ENCODE peak calls at places on chromosomes 1 and 21, in six cellular contexts. L is GM12878, D is HL-60, P is K562, T is H1, O is HepG2. V is an unnamed sample.

GRCh38 chr21:40043423-40043822 is 176.2 kb downstream of the PCP4 start:
- DNase-seq in L (no peak), D (no peak), P (no peak), T (no peak), O (no peak), V (no peak)

GRCh38 chr1:115052454-115053083 is 22.9 kb downstream of the TSHB start:
- DNase-seq in L (no peak), D (peak; percentile 71), P (peak; percentile 70), T (no peak), O (peak; percentile 57), V (peak; percentile 61)

GRCh38 chr1:59908084-59908483 is 18.5 kb downstream of the CYP2J2 start:
- DNase-seq in L (no peak), D (no peak), P (no peak), T (no peak), O (no peak), V (no peak)

GRCh38 chr1:238960071-238960470 is 426.3 kb upstream of the CHRM3 start:
- DNase-seq in L (no peak), D (no peak), P (no peak), T (no peak), O (no peak), V (no peak)

GRCh38 chr1:8461341-8462110 is 143.6 kb downstream of the SLC45A1 start:
- DNase-seq in L (no peak), D (no peak), P (no peak), T (no peak), O (no peak), V (no peak)

GRCh38 chr1:26476958-26477357 is 4.7 kb downstream of the HMGN2 start:
- DNase-seq in L (no peak), D (no peak), P (no peak), T (no peak), O (no peak), V (no peak)

GRCh38 chr1:167360120-167360519 is 139.4 kb downstream of the POU2F1 start:
- DNase-seq in L (no peak), D (no peak), P (no peak), T (no peak), O (no peak), V (no peak)

GRCh38 chr21:36156815-36157670 is at the start of gene DOP1B:
- DNase-seq in L (no peak), D (no peak), P (peak; percentile 80), T (no peak), O (no peak), V (no peak)

GRCh38 chr1:203272633-203273205 is 32.6 kb upstream of the BTG2 start:
- DNase-seq in L (no peak), D (no peak), P (no peak), T (no peak), O (no peak), V (no peak)

GRCh38 chr1:165928075-165928731 is 100.8 kb downstream of the UCK2 start:
- DNase-seq in L (no peak), D (peak; percentile 38), P (peak; percentile 76), T (no peak), O (peak; percentile 43), V (peak; percentile 62)

GRCh38 chr1:86641318-86641717 is 63.1 kb upstream of the SH3GLB1 start:
- DNase-seq in L (no peak), D (no peak), P (no peak), T (no peak), O (no peak), V (no peak)

GRCh38 chr1:203041351-203041932 is 15.2 kb downstream of the PPFIA4 start:
- DNase-seq in L (no peak), D (no peak), P (no peak), T (no peak), O (no peak), V (no peak)

GRCh38 chr1:32221980-32222751 is at the start of the genes EIF3I and TMEM234:
- DNase-seq in L (peak; percentile 60), D (peak; percentile 92), P (peak; percentile 93), T (no peak), O (peak; percentile 88), V (peak; percentile 93)

GRCh38 chr1:72936151-72936740 is 653.9 kb upstream of the NEGR1 start:
- DNase-seq in L (no peak), D (no peak), P (no peak), T (no peak), O (no peak), V (no peak)

GRCh38 chr1:15033264-15033663 is 120.3 kb upstream of the TMEM51 start:
- DNase-seq in L (no peak), D (no peak), P (no peak), T (no peak), O (no peak), V (no peak)

GRCh38 chr1:27108588-27108987 is 46.3 kb downstream of the SLC9A1 start:
- DNase-seq in L (no peak), D (no peak), P (no peak), T (no peak), O (no peak), V (no peak)

GRCh38 chr1:40915581-40915980 is 53.4 kb upstream of the CITED4 start:
- DNase-seq in L (no peak), D (no peak), P (no peak), T (no peak), O (no peak), V (no peak)

GRCh38 chr1:207025144-207025880 is 7.2 kb downstream of the C1orf116 start:
- DNase-seq in L (no peak), D (peak; percentile 23), P (no peak), T (no peak), O (peak; percentile 89), V (no peak)

GRCh38 chr1:71228727-71229371 is 148.0 kb upstream of the ZRANB2 start:
- DNase-seq in L (no peak), D (no peak), P (no peak), T (peak; percentile 9), O (no peak), V (no peak)

GRCh38 chr21:34834307-34834706 is 165.5 kb downstream of the CLIC6 start:
- DNase-seq in L (no peak), D (no peak), P (no peak), T (no peak), O (no peak), V (no peak)

GRCh38 chr1:39959651-39960333 is 4.8 kb downstream of the MFSD2A start:
- DNase-seq in L (no peak), D (no peak), P (no peak), T (no peak), O (no peak), V (no peak)

GRCh38 chr21:42527127-42527488 is 13.5 kb downstream of the SLC37A1 start:
- DNase-seq in L (no peak), D (no peak), P (no peak), T (no peak), O (no peak), V (no peak)

GRCh38 chr1:63601463-63601862 is 8.3 kb downstream of the PGM1 start:
- DNase-seq in L (no peak), D (no peak), P (no peak), T (no peak), O (no peak), V (no peak)

GRCh38 chr1:229238674-229239415 is 32.1 kb upstream of the RAB4A start:
- DNase-seq in L (no peak), D (no peak), P (no peak), T (no peak), O (no peak), V (no peak)

GRCh38 chr1:117118101-117118500 is 3.4 kb downstream of the TRIM45 start:
- DNase-seq in L (no peak), D (no peak), P (no peak), T (no peak), O (no peak), V (no peak)

GRCh38 chr1:212485895-212486590 is 53.3 kb downstream of the NENF start:
- DNase-seq in L (no peak), D (peak; percentile 56), P (peak; percentile 39), T (no peak), O (peak; percentile 71), V (peak; percentile 39)

GRCh38 chr21:28427356-28428022 is 565.2 kb downstream of the LTN1 start:
- DNase-seq in L (no peak), D (no peak), P (no peak), T (no peak), O (no peak), V (no peak)

GRCh38 chr1:27575861-27576331 is 28.0 kb downstream of the AHDC1 start:
- DNase-seq in L (no peak), D (no peak), P (peak; percentile 69), T (no peak), O (peak; percentile 40), V (peak; percentile 83)

GRCh38 chr21:42513151-42513984 is at the start of gene SLC37A1:
- DNase-seq in L (no peak), D (no peak), P (peak; percentile 65), T (no peak), O (no peak), V (peak; percentile 75)

GRCh38 chr1:7470904-7471638 is 300.0 kb upstream of the VAMP3 start:
- DNase-seq in L (peak; percentile 23), D (no peak), P (no peak), T (no peak), O (no peak), V (peak; percentile 68)

GRCh38 chr1:223759273-223759672 is 46.9 kb downstream of the CAPN2 start:
- DNase-seq in L (no peak), D (no peak), P (peak; percentile 50), T (peak; percentile 53), O (no peak), V (no peak)

GRCh38 chr1:6957341-6957740 is 172.1 kb downstream of the CAMTA1 start:
- DNase-seq in L (no peak), D (no peak), P (no peak), T (no peak), O (no peak), V (no peak)

GRCh38 chr1:47436979-47437517 is 796 bp upstream of the FOXD2 start:
- DNase-seq in L (no peak), D (no peak), P (no peak), T (no peak), O (no peak), V (peak; percentile 51)
- TF ChIP-seq GABPA in L (no peak), D (no peak), P (no peak), T (no peak), O (no peak), V (no peak)

GRCh38 chr1:239987103-239987745 is 104.5 kb upstream of the FMN2 start:
- DNase-seq in L (no peak), D (peak; percentile 19), P (peak; percentile 31), T (no peak), O (peak; percentile 28), V (no peak)
- TF ChIP-seq GABPA in L (no peak), D (no peak), P (no peak), T (no peak), O (no peak), V (no peak)

GRCh38 chr1:231460614-231461013 is 38.5 kb upstream of the EGLN1 start:
- DNase-seq in L (peak; percentile 40), D (peak; percentile 88), P (no peak), T (no peak), O (no peak), V (no peak)
- TF ChIP-seq GABPA in L (no peak), D (peak; percentile 16), P (no peak), T (no peak), O (no peak), V (no peak)

DNA sequence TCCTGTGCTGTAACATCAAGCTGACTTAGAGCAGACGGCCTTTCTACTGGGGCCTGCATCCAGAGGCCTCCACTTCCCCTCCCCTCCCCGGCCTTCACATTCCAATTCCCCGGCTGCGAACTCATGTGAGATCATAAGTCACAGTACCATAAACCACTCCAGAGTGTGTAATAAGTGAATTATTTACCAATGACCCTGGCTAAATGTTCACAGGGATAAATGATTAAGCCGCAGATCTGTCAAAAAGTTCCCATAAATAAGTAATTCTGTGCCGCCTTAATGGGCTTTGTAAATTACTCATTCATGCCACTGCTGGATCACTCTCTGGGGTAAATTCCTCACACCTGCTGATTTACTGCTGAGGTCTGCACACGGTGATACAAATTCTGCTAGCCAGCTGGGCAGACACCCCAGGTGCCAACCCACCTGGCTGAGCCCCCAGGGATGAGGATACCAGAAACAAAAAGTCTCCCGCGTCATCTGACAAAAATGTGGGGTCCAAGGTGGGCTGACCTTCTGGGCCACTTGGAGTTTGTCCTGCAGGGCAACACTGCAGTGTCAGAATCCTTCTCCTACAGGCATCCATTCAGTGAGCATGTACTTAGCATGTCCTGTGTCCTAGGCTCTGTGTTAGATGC is 27.3 kb upstream of the KIRREL1 start:
- DNase-seq in L (no peak), D (no peak), P (no peak), T (no peak), O (peak; percentile 56), V (no peak)
- TF ChIP-seq GABPA in L (no peak), D (no peak), P (no peak), T (no peak), O (no peak), V (no peak)

V was measured in SK-N-SH.